ENCODE peak calls at places on chromosomes 3 and 15, in five cellular contexts. O, L, C, G and K are unnamed samples.

GRCh38 chr15:100922192-100923040 is 3.3 kb downstream of the LRRK1 start:
- DNase-seq in G (no peak), O (no peak), L (no peak), C (no peak), K (no peak)

GRCh38 chr3:30302027-30302426 is 304.4 kb upstream of the TGFBR2 start:
- DNase-seq in L (peak; percentile 34), O (no peak), C (no peak), G (no peak), K (no peak)

GRCh38 chr15:92810418-92811138 is 89.5 kb upstream of the CHD2 start:
- DNase-seq in L (peak; percentile 78), O (no peak), G (no peak), C (peak; percentile 58), K (no peak)

GRCh38 chr3:132445812-132446211 is 28.5 kb downstream of the DNAJC13 start:
- DNase-seq in L (peak; percentile 61), C (peak; percentile 83), O (no peak), G (no peak), K (no peak)

GRCh38 chr3:197408177-197408957 is 110.0 kb upstream of the DLG1 start:
- DNase-seq in O (no peak), L (peak; percentile 41), C (no peak), G (no peak), K (no peak)

GRCh38 chr3:174168538-174169254 is 690.4 kb upstream of the NAALADL2 start:
- DNase-seq in G (no peak), C (no peak), O (no peak), L (no peak), K (no peak)

GRCh38 chr15:85691350-85692240 is 103.1 kb downstream of the KLHL25 start:
- DNase-seq in G (no peak), L (no peak), C (no peak), O (no peak), K (no peak)

GRCh38 chr3:50436063-50436674 is 67.3 kb downstream of the CACNA2D2 start:
- DNase-seq in C (peak; percentile 28), O (peak; percentile 95), G (peak; percentile 42), L (peak; percentile 3), K (peak; percentile 80)

GRCh38 chr3:108181172-108181571 is 41.1 kb downstream of the IFT57 start:
- DNase-seq in L (no peak), O (no peak), G (no peak), C (no peak), K (no peak)

GRCh38 chr3:150247456-150247855 is 160.6 kb upstream of the TSC22D2 start:
- DNase-seq in C (no peak), G (no peak), L (no peak), O (no peak), K (no peak)

GRCh38 chr3:168624892-168625291 is 529.2 kb upstream of the GOLIM4 start:
- DNase-seq in O (no peak), L (no peak), G (no peak), C (no peak), K (peak; percentile 37)

GRCh38 chr3:28924744-28925360 is 356.0 kb upstream of the RBMS3 start:
- DNase-seq in G (no peak), C (peak; percentile 26), L (no peak), O (no peak), K (no peak)

GRCh38 chr3:9942934-9943690 is 9.1 kb downstream of the PRRT3 start:
- DNase-seq in O (no peak), C (no peak), G (no peak), L (no peak), K (no peak)

GRCh38 chr3:8938021-8938420 is 25.3 kb downstream of the RAD18 start:
- DNase-seq in O (no peak), C (peak; percentile 46), L (peak; percentile 59), G (no peak), K (no peak)

GRCh38 chr15:77098572-77098971 is 27.7 kb upstream of the TSPAN3 start:
- DNase-seq in L (no peak), O (no peak), C (no peak), G (no peak), K (no peak)

GRCh38 chr3:98702166-98702565 is 61.0 kb upstream of the ST3GAL6 start:
- DNase-seq in L (peak; percentile 55), G (no peak), C (peak; percentile 33), O (no peak), K (no peak)

GRCh38 chr3:4147719-4148118 is 155.4 kb upstream of the SETMAR start:
- DNase-seq in O (no peak), C (no peak), L (no peak), G (no peak), K (no peak)

GRCh38 chr3:177473184-177473583 is 275.9 kb upstream of the TBL1XR1 start:
- DNase-seq in O (no peak), G (no peak), L (peak; percentile 13), C (no peak), K (no peak)

GRCh38 chr3:135017494-135017893 is 222.4 kb downstream of the EPHB1 start:
- DNase-seq in O (no peak), G (no peak), L (no peak), C (no peak), K (no peak)

GRCh38 chr15:40751745-40752144 is 3.3 kb downstream of the RMDN3 start:
- DNase-seq in C (no peak), L (no peak), G (no peak), O (no peak), K (no peak)

GRCh38 chr15:40754883-40755815 is at the start of gene RMDN3:
- DNase-seq in O (peak; percentile 97), L (peak; percentile 87), G (peak; percentile 96), C (peak; percentile 94), K (peak; percentile 94)

GRCh38 chr15:40754574-40754882 is 526 bp downstream of the RMDN3 start:
- DNase-seq in C (peak; percentile 41), G (no peak), O (no peak), L (no peak), K (no peak)

GRCh38 chr15:40756938-40757337 is 1.9 kb upstream of the RMDN3 start:
- DNase-seq in C (no peak), L (no peak), O (no peak), G (no peak), K (no peak)

DNA sequence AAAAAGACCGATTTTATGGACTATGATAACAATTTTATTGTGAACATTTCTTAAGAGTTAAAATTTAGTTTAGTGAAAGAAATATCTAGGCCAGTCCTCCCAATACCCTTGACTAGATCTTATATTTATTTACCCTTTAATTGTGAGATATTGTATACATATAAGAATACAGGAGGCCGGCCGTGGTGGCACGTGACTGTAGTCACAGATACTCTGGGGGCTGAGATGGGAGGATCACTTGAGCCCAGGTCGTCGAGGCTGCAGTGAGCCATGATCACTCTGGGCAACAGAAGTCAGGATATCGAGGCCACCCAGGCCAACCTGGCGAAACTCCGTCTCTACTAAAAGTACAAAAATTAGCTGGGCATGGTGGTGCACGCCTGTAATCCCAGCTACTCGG is 767 bp upstream of the RMDN3 start:
- DNase-seq in L (no peak), O (no peak), C (no peak), G (no peak), K (no peak)
- H2AFZ ChIP-seq in L (peak overlapping the region; percentile 77), O (no peak overlapping the region), C (no peak overlapping the region), G (peak overlapping the region; percentile 94), K (no peak overlapping the region)

GRCh38 chr15:40929730-40930429 is 740 bp downstream of the DLL4 start:
- DNase-seq in C (peak; percentile 78), G (no peak), L (peak; percentile 64), O (peak; percentile 80), K (no peak)

GRCh38 chr15:40927497-40928346 is 1.4 kb upstream of the DLL4 start:
- DNase-seq in O (no peak), L (no peak), C (no peak), G (no peak), K (no peak)

GRCh38 chr15:40928351-40928974 is 677 bp upstream of the DLL4 start:
- DNase-seq in L (no peak), G (no peak), C (no peak), O (peak; percentile 88), K (peak; percentile 85)

GRCh38 chr15:40930430-40931299 is 1.5 kb downstream of the DLL4 start:
- DNase-seq in C (peak; percentile 66), G (no peak), L (peak; percentile 51), O (peak; percentile 92), K (peak; percentile 88)

GRCh38 chr15:40928975-40929729 is at the start of gene DLL4:
- DNase-seq in C (peak; percentile 91), G (no peak), L (peak; percentile 59), O (peak; percentile 87), K (peak; percentile 94)
- H3K27me3 ChIP-seq in C (peaks cover 90% of the 10 kb centered on the region), G (peaks cover 93% of the 10 kb centered on the region), L (peaks cover 26% of the 10 kb centered on the region), O (peaks cover 91% of the 10 kb centered on the region), K (peaks cover 55% of the 10 kb centered on the region)

GRCh38 chr15:65530318-65531111 is at the start of gene HACD3:
- DNase-seq in O (peak; percentile 96), L (peak; percentile 69), G (peak; percentile 89), C (peak; percentile 77), K (peak; percentile 90)

GRCh38 chr15:65532738-65533051 is 2.4 kb downstream of the HACD3 start:
- DNase-seq in L (peak; percentile 88), C (peak; percentile 85), O (no peak), G (no peak), K (no peak)

GRCh38 chr15:65533057-65533752 is 2.9 kb downstream of the HACD3 start:
- DNase-seq in O (no peak), L (peak; percentile 18), C (peak; percentile 64), G (no peak), K (no peak)

GRCh38 chr15:65528461-65529060 is 1.7 kb upstream of the HACD3 start:
- DNase-seq in G (no peak), C (no peak), O (no peak), L (no peak), K (no peak)

GRCh38 chr15:65529754-65530317 is 427 bp upstream of the HACD3 start:
- DNase-seq in O (no peak), L (no peak), G (no peak), C (no peak), K (no peak)
- H3K18ac ChIP-seq in O (no peak overlapping the region), L (peak overlapping the region; percentile 48), G (no peak overlapping the region), C (no peak overlapping the region), K (no peak overlapping the region)

DNA sequence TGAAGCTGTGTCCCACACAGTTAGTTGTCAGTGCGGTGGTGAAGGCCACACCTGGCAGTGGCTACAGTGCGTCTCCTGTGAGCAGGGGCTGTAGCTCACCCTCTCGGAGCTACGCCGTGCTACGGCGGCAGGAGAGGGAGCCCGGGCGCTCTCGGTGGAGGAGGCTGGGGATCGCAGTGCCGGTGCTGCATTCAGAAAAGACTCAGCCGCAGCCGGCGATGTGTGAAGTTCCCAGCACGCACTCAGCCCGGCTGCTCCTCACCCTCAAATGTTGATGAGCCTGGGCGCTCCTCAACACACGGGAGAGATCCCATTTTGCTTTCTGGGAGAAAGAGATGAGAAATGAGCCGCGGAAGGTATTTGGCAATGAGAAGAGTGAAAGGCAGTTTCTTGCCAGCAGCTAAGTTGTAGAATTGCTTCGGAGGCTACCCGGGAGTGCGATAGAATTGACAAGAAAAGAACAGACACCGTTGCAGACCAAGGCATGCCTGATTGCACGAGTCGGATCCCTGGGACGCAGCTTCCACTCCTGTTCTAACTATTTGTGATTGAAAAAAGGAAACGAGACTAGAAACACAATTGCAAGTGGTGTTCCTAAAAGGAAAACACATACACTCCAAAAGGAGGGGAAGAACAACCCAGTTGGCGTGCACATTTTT is at the start of gene UNC13C:
- DNase-seq in G (peak; percentile 47), L (no peak), O (peak; percentile 73), C (no peak), K (peak; percentile 71)
- H2AFZ ChIP-seq in G (peak within 1 kb of the TSS; percentile 88), L (peak within 1 kb of the TSS; percentile 51), O (peak within 1 kb of the TSS; percentile 47), C (peak within 1 kb of the TSS; percentile 18), K (peak within 1 kb of the TSS; percentile 50)